ENCODE peak calls at places on chromosomes 7 and 10, in eight cellular contexts. B, R, H, D, T, E, F and L are unnamed samples.

GRCh38 chr10:21732067-21732772 is 198.2 kb downstream of the MLLT10 start:
- DNase-seq in B (peak; percentile 91), R (no peak), H (no peak), D (peak; percentile 82), T (peak; percentile 83), E (peak; percentile 65), F (peak; percentile 93), L (no peak)

GRCh38 chr10:71526662-71527061 is 129.9 kb downstream of the CDH23 start:
- DNase-seq in B (no peak), R (no peak), H (no peak), D (no peak), T (no peak), E (no peak), F (no peak), L (no peak)

GRCh38 chr10:13769926-13770325 is 183.2 kb downstream of the PRPF18 start:
- DNase-seq in B (no peak), R (no peak), H (no peak), D (no peak), T (peak; percentile 63), E (no peak), F (no peak), L (no peak)

GRCh38 chr10:96747734-96748550 is 27.6 kb upstream of the PIK3AP1 start:
- DNase-seq in B (no peak), R (no peak), H (no peak), D (no peak), T (no peak), E (no peak), F (no peak), L (no peak)

GRCh38 chr10:37488792-37489657 is 363.6 kb downstream of the ANKRD30A start:
- DNase-seq in B (no peak), R (no peak), H (no peak), D (no peak), T (no peak), E (no peak), F (peak; percentile 7), L (no peak)

GRCh38 chr7:130430841-130431713 is 9.7 kb downstream of the CEP41 start:
- DNase-seq in B (no peak), R (no peak), H (no peak), D (no peak), T (peak; percentile 79), E (no peak), F (no peak), L (no peak)

GRCh38 chr10:132458595-132459251 is 61.7 kb downstream of the PWWP2B start:
- DNase-seq in B (peak; percentile 91), R (no peak), H (no peak), D (peak; percentile 81), T (peak; percentile 73), E (peak; percentile 70), F (no peak), L (peak; percentile 49)

GRCh38 chr7:142669074-142669654 is 80.1 kb upstream of the PRSS1 start:
- DNase-seq in B (no peak), R (no peak), H (no peak), D (no peak), T (peak; percentile 19), E (no peak), F (peak; percentile 54), L (no peak)

GRCh38 chr10:1938317-1938716 is 201.0 kb upstream of the ADARB2 start:
- DNase-seq in B (no peak), R (no peak), H (no peak), D (no peak), T (no peak), E (no peak), F (no peak), L (peak; percentile 54)

GRCh38 chr10:1202343-1202742 is 146.2 kb downstream of the WDR37 start:
- DNase-seq in B (no peak), R (no peak), H (no peak), D (no peak), T (no peak), E (no peak), F (no peak), L (no peak)

GRCh38 chr10:88728107-88728763 is 22.2 kb downstream of the LIPK start:
- DNase-seq in B (peak; percentile 99), R (no peak), H (no peak), D (no peak), T (no peak), E (peak; percentile 46), F (peak; percentile 92), L (no peak)

GRCh38 chr10:44935201-44935960 is 24.2 kb upstream of the RASSF4 start:
- DNase-seq in B (no peak), R (no peak), H (no peak), D (peak; percentile 78), T (peak; percentile 75), E (no peak), F (peak; percentile 83), L (no peak)

GRCh38 chr7:38318803-38319416 is 45.5 kb upstream of the TARP start:
- DNase-seq in B (peak; percentile 89), R (no peak), H (no peak), D (no peak), T (peak; percentile 83), E (no peak), F (peak; percentile 97), L (no peak)

GRCh38 chr7:43405948-43406347 is 177.0 kb upstream of the STK17A start:
- DNase-seq in B (no peak), R (no peak), H (no peak), D (no peak), T (no peak), E (no peak), F (no peak), L (no peak)

GRCh38 chr7:40584667-40585433 is 450.0 kb downstream of the SUGCT start:
- DNase-seq in B (no peak), R (no peak), H (no peak), D (no peak), T (no peak), E (no peak), F (no peak), L (no peak)

GRCh38 chr7:4689668-4690067 is 7.6 kb downstream of the FOXK1 start:
- DNase-seq in B (no peak), R (no peak), H (no peak), D (no peak), T (no peak), E (no peak), F (no peak), L (no peak)

GRCh38 chr10:86393858-86394472 is 27.4 kb upstream of the GRID1 start:
- DNase-seq in B (no peak), R (no peak), H (no peak), D (no peak), T (no peak), E (no peak), F (no peak), L (no peak)

GRCh38 chr7:53383131-53383530 is 347.7 kb downstream of the POM121L12 start:
- DNase-seq in B (no peak), R (no peak), H (no peak), D (no peak), T (no peak), E (no peak), F (peak; percentile 63), L (no peak)

GRCh38 chr7:22943997-22944396 is 69.9 kb downstream of the HYCC1 start:
- DNase-seq in B (no peak), R (no peak), H (no peak), D (no peak), T (peak; percentile 46), E (no peak), F (peak; percentile 45), L (no peak)

GRCh38 chr7:128381161-128381821 is 19.8 kb upstream of the PRRT4 start:
- DNase-seq in B (peak; percentile 95), R (no peak), H (no peak), D (peak; percentile 73), T (no peak), E (no peak), F (peak; percentile 72), L (no peak)

GRCh38 chr7:47371733-47372368 is 210.1 kb downstream of the TNS3 start:
- DNase-seq in B (peak; percentile 88), R (no peak), H (no peak), D (peak; percentile 73), T (no peak), E (peak; percentile 92), F (peak; percentile 60), L (no peak)

GRCh38 chr7:17274551-17275245 is 23.8 kb upstream of the AHR start:
- DNase-seq in B (no peak), R (no peak), H (no peak), D (no peak), T (no peak), E (no peak), F (no peak), L (no peak)

GRCh38 chr7:3064077-3064476 is 20.4 kb upstream of the CARD11 start:
- DNase-seq in B (no peak), R (no peak), H (no peak), D (no peak), T (no peak), E (no peak), F (peak; percentile 40), L (no peak)

DNA sequence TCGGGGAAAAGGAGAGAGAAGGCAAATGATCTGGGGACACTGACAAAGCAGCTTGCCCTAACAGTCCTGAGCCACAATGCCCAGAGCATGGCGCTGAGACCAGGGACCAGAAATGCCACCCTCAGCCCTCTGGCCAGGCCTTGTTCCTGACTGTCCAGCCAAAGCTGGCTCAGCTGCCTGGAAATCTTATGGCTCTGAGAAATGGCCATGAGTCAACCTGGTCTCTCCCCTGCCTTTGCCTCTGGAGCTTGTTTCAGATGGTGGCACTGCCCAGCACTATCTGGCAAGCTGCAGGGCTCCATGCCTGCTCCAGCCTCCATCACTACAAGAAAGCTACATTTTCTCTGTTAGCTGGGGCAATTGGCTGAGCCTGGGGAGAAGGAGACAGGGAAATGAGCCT is 90.5 kb upstream of the PLXNA4 start:
- DNase-seq in B (no peak), R (no peak), H (no peak), D (no peak), T (no peak), E (no peak), F (no peak), L (no peak)
- H3K4me1 ChIP-seq in B (no peaks in the 10 kb centered on the region), R (no peaks in the 10 kb centered on the region), H (no peaks in the 10 kb centered on the region), D (no peaks in the 10 kb centered on the region), T (peaks cover 10% of the 10 kb centered on the region), E (no peaks in the 10 kb centered on the region), F (no peaks in the 10 kb centered on the region), L (peaks cover 3% of the 10 kb centered on the region)

GRCh38 chr10:75261813-75262725 is 26.3 kb upstream of the COMTD1 start:
- DNase-seq in B (no peak), R (no peak), H (no peak), D (no peak), T (no peak), E (no peak), F (no peak), L (no peak)
- H3K4me1 ChIP-seq in B (no peaks in the 10 kb centered on the region), R (peaks cover 10% of the 10 kb centered on the region), H (peaks cover 26% of the 10 kb centered on the region), D (no peaks in the 10 kb centered on the region), T (peaks cover 8% of the 10 kb centered on the region), E (no peaks in the 10 kb centered on the region), F (no peaks in the 10 kb centered on the region), L (no peaks in the 10 kb centered on the region)

DNA sequence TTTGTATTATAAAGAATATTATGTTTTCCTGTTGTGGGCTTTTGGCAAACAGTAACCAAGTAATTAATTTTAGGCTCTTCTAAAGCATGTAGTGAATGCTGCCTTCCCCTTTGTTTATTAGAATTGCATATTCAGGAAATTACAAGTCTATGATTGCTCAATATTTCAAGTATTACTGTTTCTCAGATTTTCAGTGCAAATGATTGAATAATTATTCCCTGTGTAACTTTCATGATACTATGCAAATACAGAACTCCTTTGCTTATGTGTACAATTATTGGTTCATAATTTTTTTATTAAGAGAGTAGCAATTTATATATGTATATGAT is 179.7 kb downstream of the REEP3 start:
- DNase-seq in B (no peak), R (no peak), H (no peak), D (no peak), T (peak; percentile 66), E (no peak), F (no peak), L (no peak)
- H3K4me1 ChIP-seq in B (peaks cover 4% of the 10 kb centered on the region), R (peaks cover 29% of the 10 kb centered on the region), H (peaks cover 43% of the 10 kb centered on the region), D (peaks cover 56% of the 10 kb centered on the region), T (peaks cover 50% of the 10 kb centered on the region), E (no peaks in the 10 kb centered on the region), F (peaks cover 2% of the 10 kb centered on the region), L (no peaks in the 10 kb centered on the region)

GRCh38 chr7:137005873-137006272 is 137.4 kb downstream of the CHRM2 start:
- DNase-seq in B (no peak), R (no peak), H (no peak), D (no peak), T (no peak), E (no peak), F (no peak), L (no peak)
- H3K4me1 ChIP-seq in B (peaks cover 20% of the 10 kb centered on the region), R (no peaks in the 10 kb centered on the region), H (no peaks in the 10 kb centered on the region), D (no peaks in the 10 kb centered on the region), T (peaks cover 13% of the 10 kb centered on the region), E (no peaks in the 10 kb centered on the region), F (no peaks in the 10 kb centered on the region), L (no peaks in the 10 kb centered on the region)